ENCODE peak calls at places on chromosomes 2 and 18, in eight cellular contexts. H is HCEC 1CT; D is NAMALWA; Z is naive thymus-derived CD4-positive, alpha-beta T cell; L is H54; X is activated CD4-positive, alpha-beta T cell treated with anti-CD3 and anti-CD28 coated beads, Interleukin-2, amount 10 ng/mL, durations not matched to agents 7 days and 5 days; G is fibroblast of mammary gland; U is stimulated activated CD8-positive, alpha-beta memory T cell treated with anti-CD3 and anti-CD28 coated beads, Interleukin-7, amount 100 ng/mL, for 1 hour. B is an unnamed sample.

GRCh38 chr2:55883339-55883738 is 40.2 kb downstream of the EFEMP1 start:
- DNase-seq in X (no peak), L (no peak), G (peak), D (no peak), H (peak), Z (no peak), U (no peak), B (no peak)

GRCh38 chr2:56123538-56123937 is 60.3 kb upstream of the CCDC85A start:
- DNase-seq in D (no peak), G (no peak), L (no peak), X (no peak), H (no peak), Z (no peak), U (no peak), B (no peak)

GRCh38 chr2:215236131-215236530 is 75.7 kb upstream of the ATIC start:
- DNase-seq in H (no peak), Z (no peak), G (no peak), U (no peak), D (no peak), X (no peak), L (no peak), B (no peak)

GRCh38 chr2:72300147-72300684 is 152.6 kb upstream of the CYP26B1 start:
- DNase-seq in Z (no peak), H (no peak), D (no peak), L (no peak), X (no peak), U (no peak), G (no peak), B (no peak)

GRCh38 chr2:240629968-240630770 is 4.9 kb downstream of the GPR35 start:
- DNase-seq in D (no peak), Z (no peak), H (no peak), X (no peak), G (no peak), L (no peak), U (no peak), B (no peak)

GRCh38 chr2:47653909-47654789 is 128.8 kb upstream of the MSH6 start:
- DNase-seq in Z (no peak), H (peak), X (no peak), G (peak), L (no peak), D (peak), U (no peak), B (peak)

GRCh38 chr2:168089200-168089599 is 158.2 kb downstream of the STK39 start:
- DNase-seq in D (peak), U (no peak), L (no peak), Z (no peak), X (no peak), G (no peak), H (no peak), B (peak)

GRCh38 chr18:41942254-41942653 is 12.8 kb upstream of the PIK3C3 start:
- DNase-seq in D (no peak), L (no peak), U (no peak), X (no peak), G (no peak), H (no peak), Z (no peak), B (no peak)

B was measured in GM12865.